ENCODE peak calls at places on chromosomes 13 and 19, in seven cellular contexts. One of them, this sample, is unnamed.

GRCh38 chr13:36685912-36686311 is 12.1 kb downstream of the SERTM1 start:
- DNase-seq in H1: no peak
- DNase-seq in HCT116: no peak
- DNase-seq in SK-N-SH: no peak
- DNase-seq in K562: no peak
- DNase-seq in HepG2: no peak
- DNase-seq in GM12878: no peak
- DNase-seq in this sample: no peak

GRCh38 chr19:45009625-45010255 is 8.5 kb downstream of the RELB start:
- DNase-seq in H1: no peak
- DNase-seq in HCT116: no peak
- DNase-seq in SK-N-SH: no peak
- DNase-seq in K562: no peak
- DNase-seq in HepG2: no peak
- DNase-seq in GM12878: no peak
- DNase-seq in this sample: no peak

GRCh38 chr13:45658586-45659235 is 43.2 kb upstream of the ERICH6B start:
- DNase-seq in H1: no peak
- DNase-seq in HCT116: no peak
- DNase-seq in SK-N-SH: no peak
- DNase-seq in K562: no peak
- DNase-seq in HepG2: no peak
- DNase-seq in GM12878: no peak
- DNase-seq in this sample: no peak

GRCh38 chr13:100176781-100177389 is 88.0 kb downstream of the PCCA start:
- DNase-seq in H1: no peak
- DNase-seq in HCT116: no peak
- DNase-seq in SK-N-SH: peak
- DNase-seq in K562: no peak
- DNase-seq in HepG2: no peak
- DNase-seq in GM12878: no peak
- DNase-seq in this sample: no peak

GRCh38 chr13:74675185-74675584 is 541.0 kb upstream of the KLF12 start:
- DNase-seq in H1: no peak
- DNase-seq in HCT116: no peak
- DNase-seq in SK-N-SH: no peak
- DNase-seq in K562: no peak
- DNase-seq in HepG2: no peak
- DNase-seq in GM12878: no peak
- DNase-seq in this sample: no peak

GRCh38 chr13:114049026-114049425 is 75.2 kb upstream of the C13orf46 start:
- DNase-seq in H1: no peak
- DNase-seq in HCT116: no peak
- DNase-seq in SK-N-SH: no peak
- DNase-seq in K562: no peak
- DNase-seq in HepG2: no peak
- DNase-seq in GM12878: no peak
- DNase-seq in this sample: no peak

GRCh38 chr13:46992383-46992952 is 95.6 kb upstream of the HTR2A start:
- DNase-seq in H1: no peak
- DNase-seq in HCT116: peak
- DNase-seq in SK-N-SH: no peak
- DNase-seq in K562: peak
- DNase-seq in HepG2: peak
- DNase-seq in GM12878: no peak
- DNase-seq in this sample: no peak

GRCh38 chr19:44684892-44685847 is 13.8 kb upstream of the CEACAM16 start:
- DNase-seq in H1: no peak
- DNase-seq in HCT116: peak
- DNase-seq in SK-N-SH: no peak
- DNase-seq in K562: peak
- DNase-seq in HepG2: peak
- DNase-seq in GM12878: no peak
- DNase-seq in this sample: peak

GRCh38 chr19:58544591-58545285 is 874 bp downstream of the TRIM28 start:
- DNase-seq in H1: no peak
- DNase-seq in HCT116: no peak
- DNase-seq in SK-N-SH: peak
- DNase-seq in K562: peak
- DNase-seq in HepG2: no peak
- DNase-seq in GM12878: no peak
- DNase-seq in this sample: no peak

GRCh38 chr13:47903836-47904235 is 97.2 kb downstream of the SUCLA2 start:
- DNase-seq in H1: no peak
- DNase-seq in HCT116: no peak
- DNase-seq in SK-N-SH: no peak
- DNase-seq in K562: no peak
- DNase-seq in HepG2: no peak
- DNase-seq in GM12878: no peak
- DNase-seq in this sample: no peak

GRCh38 chr19:50047686-50048085 is 21.9 kb downstream of the ZNF473 start:
- DNase-seq in H1: no peak
- DNase-seq in HCT116: no peak
- DNase-seq in SK-N-SH: no peak
- DNase-seq in K562: no peak
- DNase-seq in HepG2: no peak
- DNase-seq in GM12878: no peak
- DNase-seq in this sample: no peak

GRCh38 chr13:42305503-42305902 is 33.6 kb downstream of the AKAP11 start:
- DNase-seq in H1: no peak
- DNase-seq in HCT116: no peak
- DNase-seq in SK-N-SH: no peak
- DNase-seq in K562: no peak
- DNase-seq in HepG2: no peak
- DNase-seq in GM12878: no peak
- DNase-seq in this sample: no peak

GRCh38 chr13:75445717-75446529 is 36.0 kb downstream of the TBC1D4 start:
- DNase-seq in H1: no peak
- DNase-seq in HCT116: no peak
- DNase-seq in SK-N-SH: no peak
- DNase-seq in K562: no peak
- DNase-seq in HepG2: no peak
- DNase-seq in GM12878: no peak
- DNase-seq in this sample: no peak

GRCh38 chr19:5060591-5061339 is 91.9 kb downstream of the KDM4B start:
- DNase-seq in H1: no peak
- DNase-seq in HCT116: no peak
- DNase-seq in SK-N-SH: no peak
- DNase-seq in K562: no peak
- DNase-seq in HepG2: no peak
- DNase-seq in GM12878: no peak
- DNase-seq in this sample: no peak

GRCh38 chr19:54017266-54017665 is 25.8 kb downstream of the CACNG6 start:
- DNase-seq in H1: no peak
- DNase-seq in HCT116: no peak
- DNase-seq in SK-N-SH: no peak
- DNase-seq in K562: no peak
- DNase-seq in HepG2: no peak
- DNase-seq in GM12878: no peak
- DNase-seq in this sample: no peak

GRCh38 chr19:4712771-4713170 is 10.9 kb downstream of the DPP9 start:
- DNase-seq in H1: no peak
- DNase-seq in HCT116: no peak
- DNase-seq in SK-N-SH: peak
- DNase-seq in K562: no peak
- DNase-seq in HepG2: no peak
- DNase-seq in GM12878: no peak
- DNase-seq in this sample: no peak

GRCh38 chr13:23741879-23742510 is 147.2 kb downstream of the MIPEP start:
- DNase-seq in H1: peak
- DNase-seq in HCT116: peak
- DNase-seq in SK-N-SH: peak
- DNase-seq in K562: peak
- DNase-seq in HepG2: no peak
- DNase-seq in GM12878: no peak
- DNase-seq in this sample: no peak

GRCh38 chr13:108322206-108322824 is 52.8 kb downstream of the TNFSF13B start:
- DNase-seq in H1: no peak
- DNase-seq in HCT116: peak
- DNase-seq in SK-N-SH: peak
- DNase-seq in K562: peak
- DNase-seq in HepG2: peak
- DNase-seq in GM12878: peak
- DNase-seq in this sample: no peak

GRCh38 chr13:32989331-32989730 is 26.9 kb upstream of the KL start:
- DNase-seq in H1: no peak
- DNase-seq in HCT116: no peak
- DNase-seq in SK-N-SH: no peak
- DNase-seq in K562: no peak
- DNase-seq in HepG2: no peak
- DNase-seq in GM12878: no peak
- DNase-seq in this sample: no peak

GRCh38 chr13:100363351-100363750 is 225.2 kb downstream of the GGACT start:
- DNase-seq in H1: no peak
- DNase-seq in HCT116: peak
- DNase-seq in SK-N-SH: no peak
- DNase-seq in K562: no peak
- DNase-seq in HepG2: no peak
- DNase-seq in GM12878: no peak
- DNase-seq in this sample: no peak

GRCh38 chr13:73329355-73329754 is 270.6 kb downstream of the KLF5 start:
- DNase-seq in H1: no peak
- DNase-seq in HCT116: no peak
- DNase-seq in SK-N-SH: no peak
- DNase-seq in K562: no peak
- DNase-seq in HepG2: no peak
- DNase-seq in GM12878: no peak
- DNase-seq in this sample: no peak
- TF ChIP-seq YY1 in H1: no peak
- TF ChIP-seq YY1 in HCT116: no peak
- TF ChIP-seq YY1 in SK-N-SH: no peak
- TF ChIP-seq YY1 in K562: no peak
- TF ChIP-seq YY1 in HepG2: no peak
- TF ChIP-seq YY1 in GM12878: no peak
- TF ChIP-seq YY1 in this sample: no peak

GRCh38 chr13:30158774-30159445 is 148.4 kb downstream of the KATNAL1 start:
- DNase-seq in H1: no peak
- DNase-seq in HCT116: no peak
- DNase-seq in SK-N-SH: no peak
- DNase-seq in K562: no peak
- DNase-seq in HepG2: no peak
- DNase-seq in GM12878: no peak
- DNase-seq in this sample: no peak
- TF ChIP-seq YY1 in H1: no peak
- TF ChIP-seq YY1 in HCT116: no peak
- TF ChIP-seq YY1 in SK-N-SH: no peak
- TF ChIP-seq YY1 in K562: no peak
- TF ChIP-seq YY1 in HepG2: no peak
- TF ChIP-seq YY1 in GM12878: peak
- TF ChIP-seq YY1 in this sample: no peak

DNA sequence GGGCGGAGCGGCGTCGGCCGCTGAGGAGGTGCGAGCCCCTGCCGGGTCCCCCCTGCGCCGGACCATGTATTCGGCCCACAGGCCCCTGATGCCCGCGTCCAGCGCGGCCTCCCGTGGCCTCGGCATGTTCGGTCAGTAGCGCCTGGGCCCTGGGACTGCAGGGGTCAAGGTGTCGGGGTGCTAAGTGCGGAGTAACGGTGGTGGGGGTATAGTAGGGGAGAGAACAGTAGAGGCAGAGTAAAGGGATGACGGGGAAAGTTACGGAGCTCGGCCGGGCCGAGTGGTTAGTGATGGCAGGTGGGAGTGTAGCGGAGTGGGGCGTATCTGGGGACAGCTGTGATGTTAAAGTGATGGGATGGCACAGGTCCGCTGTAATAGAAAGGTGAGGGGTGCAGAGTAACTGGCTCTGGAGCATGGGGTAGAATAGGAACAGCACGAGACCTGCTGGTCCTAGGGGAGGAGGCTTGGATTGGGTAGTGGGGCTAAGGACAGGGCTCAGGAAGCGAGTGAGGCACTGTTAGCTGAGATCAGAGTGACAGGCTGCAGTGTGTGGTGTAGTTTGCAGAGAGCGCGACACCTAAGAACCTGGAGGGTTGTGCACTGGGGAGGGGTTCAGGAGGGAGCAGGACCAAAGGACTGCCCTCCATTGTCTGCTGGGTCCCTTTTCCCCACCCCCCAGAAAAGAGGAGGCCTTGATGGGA is 15.7 kb downstream of the CIC start:
- DNase-seq in H1: peak
- DNase-seq in HCT116: no peak
- DNase-seq in SK-N-SH: no peak
- DNase-seq in K562: no peak
- DNase-seq in HepG2: no peak
- DNase-seq in GM12878: no peak
- DNase-seq in this sample: no peak
- TF ChIP-seq YY1 in H1: no peak
- TF ChIP-seq YY1 in HCT116: no peak
- TF ChIP-seq YY1 in SK-N-SH: no peak
- TF ChIP-seq YY1 in K562: no peak
- TF ChIP-seq YY1 in HepG2: no peak
- TF ChIP-seq YY1 in GM12878: no peak
- TF ChIP-seq YY1 in this sample: no peak

DNA sequence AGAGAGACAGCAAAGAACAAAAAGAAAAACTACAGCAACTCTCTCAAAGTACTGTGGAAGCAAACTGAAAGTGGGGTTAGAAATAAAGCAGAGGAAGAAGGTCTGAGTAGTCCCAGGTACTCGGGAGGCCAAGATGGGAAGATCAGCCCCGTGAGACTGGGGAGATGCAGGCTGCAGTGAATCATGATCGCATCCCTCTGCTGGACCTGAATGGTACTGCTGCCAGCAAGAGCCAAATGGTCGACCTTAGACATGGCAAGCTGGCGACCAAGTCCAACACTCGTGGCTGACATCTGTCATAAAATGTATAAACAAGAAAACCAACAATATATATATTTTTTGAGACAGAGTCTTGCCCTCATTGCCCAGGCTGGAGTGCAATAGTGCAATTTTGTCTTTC is 33.7 kb upstream of the ZNF724 start:
- DNase-seq in H1: peak
- DNase-seq in HCT116: peak
- DNase-seq in SK-N-SH: peak
- DNase-seq in K562: peak
- DNase-seq in HepG2: peak
- DNase-seq in GM12878: no peak
- DNase-seq in this sample: peak
- TF ChIP-seq YY1 in H1: no peak
- TF ChIP-seq YY1 in HCT116: no peak
- TF ChIP-seq YY1 in SK-N-SH: no peak
- TF ChIP-seq YY1 in K562: no peak
- TF ChIP-seq YY1 in HepG2: no peak
- TF ChIP-seq YY1 in GM12878: no peak
- TF ChIP-seq YY1 in this sample: no peak

GRCh38 chr19:14544977-14545715 is 15.8 kb downstream of the TECR start:
- DNase-seq in H1: no peak
- DNase-seq in HCT116: no peak
- DNase-seq in SK-N-SH: no peak
- DNase-seq in K562: no peak
- DNase-seq in HepG2: no peak
- DNase-seq in GM12878: no peak
- DNase-seq in this sample: no peak
- TF ChIP-seq YY1 in H1: no peak
- TF ChIP-seq YY1 in HCT116: no peak
- TF ChIP-seq YY1 in SK-N-SH: no peak
- TF ChIP-seq YY1 in K562: no peak
- TF ChIP-seq YY1 in HepG2: no peak
- TF ChIP-seq YY1 in GM12878: no peak
- TF ChIP-seq YY1 in this sample: no peak

GRCh38 chr19:32817252-32817912 is 52.2 kb downstream of the SLC7A9 start:
- DNase-seq in H1: no peak
- DNase-seq in HCT116: no peak
- DNase-seq in SK-N-SH: no peak
- DNase-seq in K562: no peak
- DNase-seq in HepG2: peak
- DNase-seq in GM12878: no peak
- DNase-seq in this sample: no peak
- TF ChIP-seq YY1 in H1: no peak
- TF ChIP-seq YY1 in HCT116: no peak
- TF ChIP-seq YY1 in SK-N-SH: no peak
- TF ChIP-seq YY1 in K562: no peak
- TF ChIP-seq YY1 in HepG2: peak
- TF ChIP-seq YY1 in GM12878: no peak
- TF ChIP-seq YY1 in this sample: no peak

This sample was measured in NT2/D1.